ENCODE peak calls at places on chromosome 16, in four cellular contexts. Q is substantia nigra; P is stimulated activated CD8-positive, alpha-beta memory T cell treated with anti-CD3 and anti-CD28 coated beads, Interleukin-2, amount 100 ng/mL, for 1 hour; N is T-helper 1 cell. R is an unnamed sample.

GRCh38 chr16:85946680-85947510 is 47.9 kb downstream of the IRF8 start:
- DNase-seq in Q (no peak), N (no peak), P (no peak), R (no peak)

GRCh38 chr16:27321013-27321960 is 7.5 kb downstream of the IL4R start:
- DNase-seq in P (no peak), N (no peak), Q (no peak), R (no peak)

GRCh38 chr16:77500286-77500598 is 65.4 kb upstream of the ADAMTS18 start:
- DNase-seq in P (no peak), Q (no peak), N (no peak), R (no peak)

GRCh38 chr16:87829123-87829980 is 40.0 kb downstream of the SLC7A5 start:
- DNase-seq in Q (no peak), P (no peak), N (no peak), R (no peak)

GRCh38 chr16:3004781-3005284 is 7.9 kb upstream of the CLDN9 start:
- DNase-seq in N (no peak), P (no peak), Q (no peak), R (no peak)

GRCh38 chr16:8960788-8961109 is 3.0 kb downstream of the USP7 start:
- DNase-seq in Q (no peak), P (no peak), N (no peak), R (no peak)

GRCh38 chr16:85782476-85782875 is 16.9 kb downstream of the EMC8 start:
- DNase-seq in P (no peak), N (no peak), Q (no peak), R (no peak)

GRCh38 chr16:47358816-47359215 is 102.0 kb downstream of the ITFG1 start:
- DNase-seq in P (no peak), N (no peak), Q (no peak), R (no peak)

GRCh38 chr16:82481455-82481854 is 145.3 kb upstream of the CDH13 start:
- DNase-seq in Q (no peak), N (no peak), P (no peak), R (no peak)

GRCh38 chr16:53456625-53457024 is 22.4 kb downstream of the RBL2 start:
- DNase-seq in N (peak; percentile 22), Q (no peak), P (no peak), R (no peak)

GRCh38 chr16:84138824-84139627 is 6.0 kb downstream of the HSDL1 start:
- DNase-seq in N (no peak), Q (no peak), P (no peak), R (no peak)

GRCh38 chr16:27730703-27731220 is 180.8 kb downstream of the KATNIP start:
- DNase-seq in P (no peak), N (no peak), Q (no peak), R (no peak)

GRCh38 chr16:81035975-81036750 is 521 bp downstream of the ATMIN start:
- DNase-seq in N (peak; percentile 36), P (no peak), Q (no peak), R (no peak)

R was measured in nucleus accumbens.